ENCODE peak calls at places on chromosome 4, in ten cellular contexts. C, E, G, V, W, Z, N, J, M and I are unnamed samples.

GRCh38 chr4:2788101-2788500 is 4.8 kb upstream of the SH3BP2 start:
- DNase-seq in N (no peak), C (peak; percentile 51), E (no peak), G (no peak), Z (no peak), J (no peak), W (no peak), M (no peak), V (no peak), I (no peak)

GRCh38 chr4:74612837-74613236 is 167.9 kb downstream of the AREG start:
- DNase-seq in M (no peak), W (no peak), Z (no peak), N (no peak), J (no peak), G (no peak), V (no peak), E (no peak), C (no peak), I (no peak)

GRCh38 chr4:8830056-8830455 is 41.6 kb downstream of the HMX1 start:
- DNase-seq in M (no peak), J (peak; percentile 2), E (no peak), G (no peak), C (peak; percentile 30), V (no peak), N (peak; percentile 34), Z (no peak), W (no peak), I (peak; percentile 1)

GRCh38 chr4:184937745-184938144 is 80.5 kb upstream of the HELT start:
- DNase-seq in M (no peak), V (no peak), J (no peak), N (no peak), C (no peak), W (no peak), E (no peak), G (peak; percentile 20), Z (no peak), I (no peak)

GRCh38 chr4:146371812-146372211 is 149.9 kb downstream of the SLC10A7 start:
- DNase-seq in C (no peak), V (no peak), W (no peak), J (no peak), Z (no peak), N (no peak), M (no peak), G (no peak), E (no peak), I (no peak)

GRCh38 chr4:93649828-93650227 is 178.7 kb upstream of the ATOH1 start:
- DNase-seq in Z (no peak), W (no peak), V (no peak), E (no peak), G (no peak), M (no peak), N (no peak), C (no peak), J (no peak), I (no peak)

GRCh38 chr4:175947117-175947722 is 118.4 kb upstream of the WDR17 start:
- DNase-seq in V (no peak), N (no peak), E (no peak), C (no peak), W (peak; percentile 25), J (no peak), G (peak; percentile 41), Z (peak; percentile 50), M (no peak), I (no peak)

GRCh38 chr4:174260099-174260498 is 23.4 kb downstream of the FBXO8 start:
- DNase-seq in J (no peak), V (no peak), M (no peak), C (no peak), G (peak; percentile 26), E (peak; percentile 8), N (no peak), Z (no peak), W (no peak), I (no peak)

GRCh38 chr4:946517-947471 is 14.5 kb downstream of the TMEM175 start:
- DNase-seq in Z (no peak), E (no peak), V (no peak), C (no peak), G (no peak), J (peak; percentile 39), M (no peak), W (no peak), N (no peak), I (no peak)

GRCh38 chr4:144709793-144710525 is 64.0 kb downstream of the HHIP start:
- DNase-seq in V (no peak), N (no peak), Z (peak; percentile 86), E (peak; percentile 10), C (no peak), J (no peak), M (no peak), G (peak; percentile 12), W (no peak), I (no peak)

GRCh38 chr4:167020410-167020809 is 213.9 kb downstream of the SPOCK3 start:
- DNase-seq in C (no peak), Z (no peak), W (peak; percentile 17), M (no peak), N (no peak), J (no peak), G (peak; percentile 10), E (no peak), V (no peak), I (no peak)

GRCh38 chr4:36237366-36238353 is 6.7 kb downstream of the ARAP2 start:
- DNase-seq in G (no peak), C (no peak), W (no peak), J (no peak), N (no peak), M (no peak), E (no peak), V (no peak), Z (no peak), I (no peak)

GRCh38 chr4:76533314-76533713 is 98.3 kb downstream of the SHROOM3 start:
- DNase-seq in E (no peak), Z (no peak), C (no peak), V (no peak), J (peak; percentile 15), G (no peak), M (no peak), W (no peak), N (no peak), I (no peak)

GRCh38 chr4:14078311-14078710 is 450.8 kb upstream of the BOD1L1 start:
- DNase-seq in J (no peak), E (no peak), Z (no peak), C (no peak), M (no peak), W (no peak), V (no peak), N (no peak), G (no peak), I (no peak)

GRCh38 chr4:14583752-14584151 is 418.5 kb upstream of the CPEB2 start:
- DNase-seq in Z (no peak), C (no peak), N (no peak), V (no peak), E (no peak), G (no peak), J (no peak), M (no peak), W (no peak), I (no peak)

DNA sequence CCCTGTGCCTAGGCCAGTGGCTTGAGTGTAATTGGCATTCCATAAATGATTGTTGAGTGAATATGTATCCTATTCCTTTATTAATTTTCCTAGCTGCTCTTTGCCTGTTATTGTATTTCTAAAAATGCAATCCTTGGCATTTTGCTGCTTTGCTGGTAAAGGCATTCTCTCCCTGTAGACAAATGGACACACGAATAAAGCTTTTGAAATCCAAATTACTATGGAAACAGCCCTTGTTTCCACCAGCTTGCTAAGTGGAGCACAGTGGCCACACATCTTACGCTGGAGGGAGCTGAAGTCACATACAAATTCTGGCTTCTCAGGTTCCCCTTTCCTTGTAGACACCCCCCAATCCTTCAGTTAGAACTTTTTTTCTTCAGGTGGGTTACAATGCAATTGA is 66.3 kb downstream of the AGA start:
- DNase-seq in J (no peak), G (no peak), C (no peak), W (no peak), Z (peak; percentile 28), E (no peak), V (no peak), N (no peak), M (no peak), I (no peak)
- TF ChIP-seq CTCF in J (no peak), G (no peak), C (no peak), W (no peak), Z (no peak), E (no peak), V (peak; percentile 9), N (no peak), M (no peak), I (no peak)

GRCh38 chr4:128424524-128425195 is 137.0 kb upstream of the PGRMC2 start:
- DNase-seq in Z (no peak), E (no peak), M (no peak), J (peak; percentile 32), W (no peak), V (no peak), N (no peak), G (no peak), C (no peak), I (no peak)

GRCh38 chr4:128428397-128428796 is 140.8 kb upstream of the PGRMC2 start:
- DNase-seq in C (no peak), E (no peak), W (no peak), N (no peak), J (no peak), M (no peak), G (no peak), Z (no peak), V (no peak), I (no peak)

GRCh38 chr4:128427832-128428366 is 140.3 kb upstream of the PGRMC2 start:
- DNase-seq in W (no peak), G (peak; percentile 66), J (peak; percentile 77), Z (peak; percentile 64), V (no peak), C (no peak), N (no peak), E (peak; percentile 79), M (no peak), I (no peak)
- TF ChIP-seq CTCF in W (peak; percentile 57), G (peak; percentile 47), J (peak; percentile 22), Z (peak; percentile 43), V (no peak), C (no peak), N (peak; percentile 40), E (peak; percentile 73), M (no peak), I (no peak)

DNA sequence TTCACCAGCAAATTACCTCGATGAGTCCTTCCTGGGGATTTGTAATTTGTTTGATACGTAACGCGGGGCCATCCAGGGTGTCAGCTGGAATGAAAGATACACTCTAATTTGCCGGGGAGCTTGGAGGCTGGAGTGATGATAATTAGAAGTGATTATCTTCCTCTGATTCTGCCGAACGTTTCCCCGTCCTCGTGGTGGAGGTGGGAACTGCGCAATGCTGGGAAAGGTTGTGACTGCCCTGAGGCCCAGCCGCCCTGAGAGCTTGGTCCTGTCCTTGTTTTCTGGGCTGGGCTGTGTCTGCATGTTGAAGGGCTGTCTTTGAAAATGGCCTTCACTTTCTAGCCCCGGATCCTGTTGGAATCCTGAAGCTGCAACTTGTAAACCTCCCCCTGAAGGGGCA is 48.0 kb downstream of the SORCS2 start:
- DNase-seq in E (no peak), V (no peak), Z (no peak), W (no peak), N (no peak), J (no peak), M (no peak), C (no peak), G (no peak), I (no peak)
- TF ChIP-seq CTCF in E (no peak), V (no peak), Z (no peak), W (peak; percentile 2), N (no peak), J (no peak), M (peak; percentile 30), C (no peak), G (peak; percentile 3), I (no peak)

GRCh38 chr4:95141376-95141775 is 383.6 kb downstream of the BMPR1B start:
- DNase-seq in Z (no peak), W (no peak), C (no peak), J (no peak), M (no peak), G (no peak), E (no peak), N (no peak), V (no peak), I (no peak)

GRCh38 chr4:95142877-95143412 is 385.2 kb downstream of the BMPR1B start:
- DNase-seq in G (no peak), N (no peak), J (no peak), W (peak; percentile 44), E (no peak), V (no peak), Z (no peak), C (no peak), M (no peak), I (no peak)
- TF ChIP-seq CTCF in G (no peak), N (no peak), J (no peak), W (no peak), E (no peak), V (no peak), Z (peak; percentile 10), C (no peak), M (no peak), I (no peak)